ENCODE peak calls at places on chromosomes 6 and 20, in eight cellular contexts. One of them, this sample, is unnamed.

GRCh38 chr6:137903933-137904821 is 37.1 kb downstream of the TNFAIP3 start:
- DNase-seq in naive thymus-derived CD4-positive, alpha-beta T cell: no peak
- DNase-seq in GM19239: peak; percentile 17
- DNase-seq in nephron progenitor cell: no peak
- DNase-seq in activated CD4-positive, alpha-beta T cell treated with anti-CD3 and anti-CD28 coated beads, Interleukin-2, amount 50 U/mL, for 1 hour: no peak
- DNase-seq in effector CD8-positive, alpha-beta T cell: no peak
- DNase-seq in Calu3: peak; percentile 28
- DNase-seq in NCI-H1092: no peak
- DNase-seq in this sample: no peak

GRCh38 chr6:81003156-81003555 is 749.3 kb downstream of the TENT5A start:
- DNase-seq in GM19239: no peak
- DNase-seq in naive thymus-derived CD4-positive, alpha-beta T cell: no peak
- DNase-seq in NCI-H1092: no peak
- DNase-seq in nephron progenitor cell: no peak
- DNase-seq in effector CD8-positive, alpha-beta T cell: no peak
- DNase-seq in Calu3: no peak
- DNase-seq in activated CD4-positive, alpha-beta T cell treated with anti-CD3 and anti-CD28 coated beads, Interleukin-2, amount 50 U/mL, for 1 hour: no peak
- DNase-seq in this sample: no peak

GRCh38 chr20:40600441-40601235 is 88.4 kb downstream of the MAFB start:
- DNase-seq in nephron progenitor cell: no peak
- DNase-seq in GM19239: no peak
- DNase-seq in naive thymus-derived CD4-positive, alpha-beta T cell: no peak
- DNase-seq in effector CD8-positive, alpha-beta T cell: no peak
- DNase-seq in activated CD4-positive, alpha-beta T cell treated with anti-CD3 and anti-CD28 coated beads, Interleukin-2, amount 50 U/mL, for 1 hour: no peak
- DNase-seq in Calu3: no peak
- DNase-seq in NCI-H1092: no peak
- DNase-seq in this sample: no peak

GRCh38 chr6:100456881-100457220 is 7.9 kb downstream of the SIM1 start:
- DNase-seq in NCI-H1092: no peak
- DNase-seq in effector CD8-positive, alpha-beta T cell: no peak
- DNase-seq in naive thymus-derived CD4-positive, alpha-beta T cell: no peak
- DNase-seq in activated CD4-positive, alpha-beta T cell treated with anti-CD3 and anti-CD28 coated beads, Interleukin-2, amount 50 U/mL, for 1 hour: no peak
- DNase-seq in Calu3: no peak
- DNase-seq in GM19239: no peak
- DNase-seq in nephron progenitor cell: no peak
- DNase-seq in this sample: no peak

GRCh38 chr6:78150425-78150824 is 497.6 kb downstream of the MEI4 start:
- DNase-seq in NCI-H1092: no peak
- DNase-seq in nephron progenitor cell: no peak
- DNase-seq in activated CD4-positive, alpha-beta T cell treated with anti-CD3 and anti-CD28 coated beads, Interleukin-2, amount 50 U/mL, for 1 hour: no peak
- DNase-seq in GM19239: no peak
- DNase-seq in Calu3: no peak
- DNase-seq in effector CD8-positive, alpha-beta T cell: no peak
- DNase-seq in naive thymus-derived CD4-positive, alpha-beta T cell: no peak
- DNase-seq in this sample: no peak

GRCh38 chr20:5090191-5090590 is 29.6 kb downstream of the PCNA start:
- DNase-seq in activated CD4-positive, alpha-beta T cell treated with anti-CD3 and anti-CD28 coated beads, Interleukin-2, amount 50 U/mL, for 1 hour: no peak
- DNase-seq in nephron progenitor cell: no peak
- DNase-seq in GM19239: no peak
- DNase-seq in Calu3: no peak
- DNase-seq in NCI-H1092: no peak
- DNase-seq in naive thymus-derived CD4-positive, alpha-beta T cell: no peak
- DNase-seq in effector CD8-positive, alpha-beta T cell: no peak
- DNase-seq in this sample: no peak

GRCh38 chr20:57513199-57513598 is 11.7 kb downstream of the CTCFL start:
- DNase-seq in naive thymus-derived CD4-positive, alpha-beta T cell: no peak
- DNase-seq in GM19239: no peak
- DNase-seq in Calu3: no peak
- DNase-seq in NCI-H1092: no peak
- DNase-seq in activated CD4-positive, alpha-beta T cell treated with anti-CD3 and anti-CD28 coated beads, Interleukin-2, amount 50 U/mL, for 1 hour: no peak
- DNase-seq in nephron progenitor cell: no peak
- DNase-seq in effector CD8-positive, alpha-beta T cell: no peak
- DNase-seq in this sample: no peak

GRCh38 chr6:29666826-29667130 is 9.9 kb downstream of the MOG start:
- DNase-seq in activated CD4-positive, alpha-beta T cell treated with anti-CD3 and anti-CD28 coated beads, Interleukin-2, amount 50 U/mL, for 1 hour: no peak
- DNase-seq in NCI-H1092: no peak
- DNase-seq in nephron progenitor cell: no peak
- DNase-seq in Calu3: no peak
- DNase-seq in naive thymus-derived CD4-positive, alpha-beta T cell: no peak
- DNase-seq in effector CD8-positive, alpha-beta T cell: no peak
- DNase-seq in GM19239: no peak
- DNase-seq in this sample: no peak

GRCh38 chr20:22554391-22554790 is 30.0 kb downstream of the FOXA2 start:
- DNase-seq in nephron progenitor cell: no peak
- DNase-seq in effector CD8-positive, alpha-beta T cell: no peak
- DNase-seq in NCI-H1092: no peak
- DNase-seq in GM19239: no peak
- DNase-seq in Calu3: no peak
- DNase-seq in activated CD4-positive, alpha-beta T cell treated with anti-CD3 and anti-CD28 coated beads, Interleukin-2, amount 50 U/mL, for 1 hour: no peak
- DNase-seq in naive thymus-derived CD4-positive, alpha-beta T cell: no peak
- DNase-seq in this sample: no peak

GRCh38 chr6:2940010-2940850 is 31.1 kb downstream of the SERPINB6 start:
- DNase-seq in activated CD4-positive, alpha-beta T cell treated with anti-CD3 and anti-CD28 coated beads, Interleukin-2, amount 50 U/mL, for 1 hour: peak; percentile 63
- DNase-seq in Calu3: no peak
- DNase-seq in NCI-H1092: no peak
- DNase-seq in effector CD8-positive, alpha-beta T cell: peak; percentile 54
- DNase-seq in GM19239: peak; percentile 80
- DNase-seq in nephron progenitor cell: no peak
- DNase-seq in naive thymus-derived CD4-positive, alpha-beta T cell: peak; percentile 90
- DNase-seq in this sample: no peak

GRCh38 chr6:32868257-32868788 is 14.3 kb downstream of the PSMB9 start:
- DNase-seq in Calu3: peak; percentile 88
- DNase-seq in NCI-H1092: peak; percentile 48
- DNase-seq in nephron progenitor cell: peak; percentile 84
- DNase-seq in effector CD8-positive, alpha-beta T cell: peak; percentile 86
- DNase-seq in naive thymus-derived CD4-positive, alpha-beta T cell: peak; percentile 81
- DNase-seq in activated CD4-positive, alpha-beta T cell treated with anti-CD3 and anti-CD28 coated beads, Interleukin-2, amount 50 U/mL, for 1 hour: peak; percentile 89
- DNase-seq in GM19239: no peak
- DNase-seq in this sample: peak; percentile 86

GRCh38 chr20:20664795-20665194 is 47.6 kb downstream of the RALGAPA2 start:
- DNase-seq in nephron progenitor cell: peak; percentile 5
- DNase-seq in naive thymus-derived CD4-positive, alpha-beta T cell: no peak
- DNase-seq in Calu3: no peak
- DNase-seq in effector CD8-positive, alpha-beta T cell: no peak
- DNase-seq in activated CD4-positive, alpha-beta T cell treated with anti-CD3 and anti-CD28 coated beads, Interleukin-2, amount 50 U/mL, for 1 hour: no peak
- DNase-seq in GM19239: no peak
- DNase-seq in NCI-H1092: no peak
- DNase-seq in this sample: peak; percentile 40

GRCh38 chr6:139940741-139941712 is 566.6 kb upstream of the CITED2 start:
- DNase-seq in effector CD8-positive, alpha-beta T cell: no peak
- DNase-seq in nephron progenitor cell: no peak
- DNase-seq in NCI-H1092: no peak
- DNase-seq in GM19239: no peak
- DNase-seq in naive thymus-derived CD4-positive, alpha-beta T cell: no peak
- DNase-seq in activated CD4-positive, alpha-beta T cell treated with anti-CD3 and anti-CD28 coated beads, Interleukin-2, amount 50 U/mL, for 1 hour: no peak
- DNase-seq in Calu3: no peak
- DNase-seq in this sample: no peak

GRCh38 chr20:10898555-10898954 is 224.8 kb upstream of the JAG1 start:
- DNase-seq in GM19239: no peak
- DNase-seq in activated CD4-positive, alpha-beta T cell treated with anti-CD3 and anti-CD28 coated beads, Interleukin-2, amount 50 U/mL, for 1 hour: no peak
- DNase-seq in NCI-H1092: no peak
- DNase-seq in naive thymus-derived CD4-positive, alpha-beta T cell: no peak
- DNase-seq in effector CD8-positive, alpha-beta T cell: no peak
- DNase-seq in Calu3: no peak
- DNase-seq in nephron progenitor cell: no peak
- DNase-seq in this sample: no peak

GRCh38 chr6:100504786-100505737 is 40.3 kb upstream of the SIM1 start:
- DNase-seq in GM19239: no peak
- DNase-seq in NCI-H1092: no peak
- DNase-seq in Calu3: peak; percentile 64
- DNase-seq in effector CD8-positive, alpha-beta T cell: no peak
- DNase-seq in naive thymus-derived CD4-positive, alpha-beta T cell: no peak
- DNase-seq in nephron progenitor cell: no peak
- DNase-seq in activated CD4-positive, alpha-beta T cell treated with anti-CD3 and anti-CD28 coated beads, Interleukin-2, amount 50 U/mL, for 1 hour: no peak
- DNase-seq in this sample: no peak

GRCh38 chr6:116533233-116533957 is 12.1 kb downstream of the TRAPPC3L start:
- DNase-seq in naive thymus-derived CD4-positive, alpha-beta T cell: no peak
- DNase-seq in Calu3: no peak
- DNase-seq in NCI-H1092: no peak
- DNase-seq in activated CD4-positive, alpha-beta T cell treated with anti-CD3 and anti-CD28 coated beads, Interleukin-2, amount 50 U/mL, for 1 hour: no peak
- DNase-seq in effector CD8-positive, alpha-beta T cell: no peak
- DNase-seq in nephron progenitor cell: no peak
- DNase-seq in GM19239: no peak
- DNase-seq in this sample: no peak

GRCh38 chr6:2351807-2352431 is 106.5 kb upstream of the GMDS start:
- DNase-seq in effector CD8-positive, alpha-beta T cell: no peak
- DNase-seq in naive thymus-derived CD4-positive, alpha-beta T cell: no peak
- DNase-seq in nephron progenitor cell: no peak
- DNase-seq in Calu3: no peak
- DNase-seq in activated CD4-positive, alpha-beta T cell treated with anti-CD3 and anti-CD28 coated beads, Interleukin-2, amount 50 U/mL, for 1 hour: no peak
- DNase-seq in NCI-H1092: no peak
- DNase-seq in GM19239: no peak
- DNase-seq in this sample: no peak

GRCh38 chr6:152575186-152575585 is 62.0 kb downstream of the SYNE1 start:
- DNase-seq in effector CD8-positive, alpha-beta T cell: no peak
- DNase-seq in Calu3: no peak
- DNase-seq in activated CD4-positive, alpha-beta T cell treated with anti-CD3 and anti-CD28 coated beads, Interleukin-2, amount 50 U/mL, for 1 hour: no peak
- DNase-seq in NCI-H1092: no peak
- DNase-seq in naive thymus-derived CD4-positive, alpha-beta T cell: no peak
- DNase-seq in nephron progenitor cell: no peak
- DNase-seq in GM19239: no peak
- DNase-seq in this sample: no peak

GRCh38 chr6:83862776-83863471 is 3.4 kb downstream of the CYB5R4 start:
- DNase-seq in GM19239: no peak
- DNase-seq in activated CD4-positive, alpha-beta T cell treated with anti-CD3 and anti-CD28 coated beads, Interleukin-2, amount 50 U/mL, for 1 hour: no peak
- DNase-seq in Calu3: no peak
- DNase-seq in nephron progenitor cell: no peak
- DNase-seq in naive thymus-derived CD4-positive, alpha-beta T cell: no peak
- DNase-seq in effector CD8-positive, alpha-beta T cell: no peak
- DNase-seq in NCI-H1092: no peak
- DNase-seq in this sample: no peak

GRCh38 chr20:52926505-52926904 is 45.7 kb upstream of the TSHZ2 start:
- DNase-seq in naive thymus-derived CD4-positive, alpha-beta T cell: no peak
- DNase-seq in NCI-H1092: no peak
- DNase-seq in GM19239: no peak
- DNase-seq in Calu3: no peak
- DNase-seq in nephron progenitor cell: no peak
- DNase-seq in effector CD8-positive, alpha-beta T cell: no peak
- DNase-seq in activated CD4-positive, alpha-beta T cell treated with anti-CD3 and anti-CD28 coated beads, Interleukin-2, amount 50 U/mL, for 1 hour: no peak
- DNase-seq in this sample: no peak

GRCh38 chr20:52783769-52784168 is 188.4 kb upstream of the TSHZ2 start:
- DNase-seq in effector CD8-positive, alpha-beta T cell: no peak
- DNase-seq in activated CD4-positive, alpha-beta T cell treated with anti-CD3 and anti-CD28 coated beads, Interleukin-2, amount 50 U/mL, for 1 hour: peak; percentile 2
- DNase-seq in nephron progenitor cell: peak; percentile 15
- DNase-seq in naive thymus-derived CD4-positive, alpha-beta T cell: no peak
- DNase-seq in GM19239: no peak
- DNase-seq in NCI-H1092: no peak
- DNase-seq in Calu3: no peak
- DNase-seq in this sample: no peak

GRCh38 chr20:6164421-6165341 is 41.9 kb upstream of the FERMT1 start:
- DNase-seq in Calu3: no peak
- DNase-seq in GM19239: no peak
- DNase-seq in NCI-H1092: peak; percentile 61
- DNase-seq in effector CD8-positive, alpha-beta T cell: no peak
- DNase-seq in naive thymus-derived CD4-positive, alpha-beta T cell: no peak
- DNase-seq in nephron progenitor cell: no peak
- DNase-seq in activated CD4-positive, alpha-beta T cell treated with anti-CD3 and anti-CD28 coated beads, Interleukin-2, amount 50 U/mL, for 1 hour: no peak
- DNase-seq in this sample: peak; percentile 37

GRCh38 chr6:29919506-29919905 is 22.8 kb upstream of the HLA-A start:
- DNase-seq in GM19239: no peak
- DNase-seq in effector CD8-positive, alpha-beta T cell: no peak
- DNase-seq in Calu3: no peak
- DNase-seq in NCI-H1092: no peak
- DNase-seq in activated CD4-positive, alpha-beta T cell treated with anti-CD3 and anti-CD28 coated beads, Interleukin-2, amount 50 U/mL, for 1 hour: no peak
- DNase-seq in naive thymus-derived CD4-positive, alpha-beta T cell: no peak
- DNase-seq in nephron progenitor cell: no peak
- DNase-seq in this sample: no peak

GRCh38 chr6:52362443-52363221 is 681 bp downstream of the PAQR8 start:
- DNase-seq in activated CD4-positive, alpha-beta T cell treated with anti-CD3 and anti-CD28 coated beads, Interleukin-2, amount 50 U/mL, for 1 hour: peak; percentile 34
- DNase-seq in NCI-H1092: no peak
- DNase-seq in naive thymus-derived CD4-positive, alpha-beta T cell: peak; percentile 55
- DNase-seq in effector CD8-positive, alpha-beta T cell: peak; percentile 25
- DNase-seq in nephron progenitor cell: peak; percentile 57
- DNase-seq in Calu3: peak; percentile 41
- DNase-seq in GM19239: peak; percentile 46
- DNase-seq in this sample: peak; percentile 16

GRCh38 chr20:33079267-33079666 is at the start of gene BPIFB4:
- DNase-seq in nephron progenitor cell: no peak
- DNase-seq in Calu3: no peak
- DNase-seq in naive thymus-derived CD4-positive, alpha-beta T cell: no peak
- DNase-seq in activated CD4-positive, alpha-beta T cell treated with anti-CD3 and anti-CD28 coated beads, Interleukin-2, amount 50 U/mL, for 1 hour: no peak
- DNase-seq in GM19239: no peak
- DNase-seq in effector CD8-positive, alpha-beta T cell: no peak
- DNase-seq in NCI-H1092: no peak
- DNase-seq in this sample: no peak

GRCh38 chr6:109687271-109687721 is 3.7 kb downstream of the AK9 start:
- DNase-seq in naive thymus-derived CD4-positive, alpha-beta T cell: no peak
- DNase-seq in GM19239: no peak
- DNase-seq in effector CD8-positive, alpha-beta T cell: no peak
- DNase-seq in NCI-H1092: no peak
- DNase-seq in Calu3: peak; percentile 31
- DNase-seq in activated CD4-positive, alpha-beta T cell treated with anti-CD3 and anti-CD28 coated beads, Interleukin-2, amount 50 U/mL, for 1 hour: no peak
- DNase-seq in nephron progenitor cell: no peak
- DNase-seq in this sample: no peak

GRCh38 chr6:150177260-150178246 is 34.7 kb downstream of the PPP1R14C start:
- DNase-seq in GM19239: no peak
- DNase-seq in naive thymus-derived CD4-positive, alpha-beta T cell: no peak
- DNase-seq in activated CD4-positive, alpha-beta T cell treated with anti-CD3 and anti-CD28 coated beads, Interleukin-2, amount 50 U/mL, for 1 hour: no peak
- DNase-seq in nephron progenitor cell: no peak
- DNase-seq in Calu3: no peak
- DNase-seq in NCI-H1092: no peak
- DNase-seq in effector CD8-positive, alpha-beta T cell: no peak
- DNase-seq in this sample: peak; percentile 24

GRCh38 chr6:154791561-154792317 is 58.5 kb downstream of the SCAF8 start:
- DNase-seq in effector CD8-positive, alpha-beta T cell: no peak
- DNase-seq in nephron progenitor cell: no peak
- DNase-seq in activated CD4-positive, alpha-beta T cell treated with anti-CD3 and anti-CD28 coated beads, Interleukin-2, amount 50 U/mL, for 1 hour: no peak
- DNase-seq in NCI-H1092: no peak
- DNase-seq in Calu3: no peak
- DNase-seq in GM19239: no peak
- DNase-seq in naive thymus-derived CD4-positive, alpha-beta T cell: no peak
- DNase-seq in this sample: no peak

GRCh38 chr6:33782561-33782960 is 6.4 kb downstream of the LEMD2 start:
- DNase-seq in GM19239: no peak
- DNase-seq in naive thymus-derived CD4-positive, alpha-beta T cell: no peak
- DNase-seq in effector CD8-positive, alpha-beta T cell: no peak
- DNase-seq in NCI-H1092: no peak
- DNase-seq in activated CD4-positive, alpha-beta T cell treated with anti-CD3 and anti-CD28 coated beads, Interleukin-2, amount 50 U/mL, for 1 hour: no peak
- DNase-seq in Calu3: no peak
- DNase-seq in nephron progenitor cell: no peak
- DNase-seq in this sample: no peak

GRCh38 chr6:21593927-21594421 is 423 bp downstream of the SOX4 start:
- DNase-seq in GM19239: no peak
- DNase-seq in Calu3: peak; percentile 59
- DNase-seq in effector CD8-positive, alpha-beta T cell: peak; percentile 8
- DNase-seq in nephron progenitor cell: peak; percentile 33
- DNase-seq in activated CD4-positive, alpha-beta T cell treated with anti-CD3 and anti-CD28 coated beads, Interleukin-2, amount 50 U/mL, for 1 hour: no peak
- DNase-seq in naive thymus-derived CD4-positive, alpha-beta T cell: no peak
- DNase-seq in NCI-H1092: peak; percentile 16
- DNase-seq in this sample: peak; percentile 37

GRCh38 chr6:115948751-115949150 is 111.9 kb downstream of the FRK start:
- DNase-seq in GM19239: no peak
- DNase-seq in nephron progenitor cell: no peak
- DNase-seq in activated CD4-positive, alpha-beta T cell treated with anti-CD3 and anti-CD28 coated beads, Interleukin-2, amount 50 U/mL, for 1 hour: no peak
- DNase-seq in effector CD8-positive, alpha-beta T cell: no peak
- DNase-seq in NCI-H1092: no peak
- DNase-seq in naive thymus-derived CD4-positive, alpha-beta T cell: no peak
- DNase-seq in Calu3: no peak
- DNase-seq in this sample: no peak

GRCh38 chr6:70563540-70563939 is 3.2 kb upstream of the SDHAF4 start:
- DNase-seq in nephron progenitor cell: no peak
- DNase-seq in activated CD4-positive, alpha-beta T cell treated with anti-CD3 and anti-CD28 coated beads, Interleukin-2, amount 50 U/mL, for 1 hour: no peak
- DNase-seq in GM19239: no peak
- DNase-seq in Calu3: no peak
- DNase-seq in NCI-H1092: no peak
- DNase-seq in naive thymus-derived CD4-positive, alpha-beta T cell: no peak
- DNase-seq in effector CD8-positive, alpha-beta T cell: no peak
- DNase-seq in this sample: no peak

GRCh38 chr20:32285621-32286334 is 8.3 kb downstream of the KIF3B start:
- DNase-seq in GM19239: no peak
- DNase-seq in Calu3: no peak
- DNase-seq in activated CD4-positive, alpha-beta T cell treated with anti-CD3 and anti-CD28 coated beads, Interleukin-2, amount 50 U/mL, for 1 hour: no peak
- DNase-seq in naive thymus-derived CD4-positive, alpha-beta T cell: no peak
- DNase-seq in nephron progenitor cell: no peak
- DNase-seq in NCI-H1092: no peak
- DNase-seq in effector CD8-positive, alpha-beta T cell: no peak
- DNase-seq in this sample: no peak

GRCh38 chr6:4909063-4909645 is 94.7 kb downstream of the RPP40 start:
- DNase-seq in nephron progenitor cell: no peak
- DNase-seq in effector CD8-positive, alpha-beta T cell: no peak
- DNase-seq in naive thymus-derived CD4-positive, alpha-beta T cell: no peak
- DNase-seq in GM19239: no peak
- DNase-seq in NCI-H1092: no peak
- DNase-seq in Calu3: no peak
- DNase-seq in activated CD4-positive, alpha-beta T cell treated with anti-CD3 and anti-CD28 coated beads, Interleukin-2, amount 50 U/mL, for 1 hour: no peak
- DNase-seq in this sample: no peak